ENCODE peak calls at places on chromosomes 4 and X, in nine cellular contexts. One of them, this sample, is unnamed.

GRCh38 chrX:139971394-139971749 is 6.1 kb upstream of the CXorf66 start:
- DNase-seq in HuH-7.5: no peak
- DNase-seq in activated effector memory CD4-positive, alpha-beta T cell treated with Interleukin-2 at 50 U/mL for 16 hours: no peak
- DNase-seq in Caki2: no peak
- DNase-seq in ascending aorta: no peak
- DNase-seq in effector memory CD4-positive, alpha-beta T cell: no peak
- DNase-seq in NCI-H1694 treated with DMSO at 0.1 percent for 48 hours: no peak
- DNase-seq in A673: peak; percentile 92
- DNase-seq in HCT116: no peak
- DNase-seq in this sample: no peak

GRCh38 chr4:156898373-156899117 is 73.1 kb downstream of the PDGFC start:
- DNase-seq in ascending aorta: no peak
- DNase-seq in activated effector memory CD4-positive, alpha-beta T cell treated with Interleukin-2 at 50 U/mL for 16 hours: no peak
- DNase-seq in NCI-H1694 treated with DMSO at 0.1 percent for 48 hours: no peak
- DNase-seq in A673: peak; percentile 39
- DNase-seq in effector memory CD4-positive, alpha-beta T cell: no peak
- DNase-seq in Caki2: no peak
- DNase-seq in HCT116: no peak
- DNase-seq in HuH-7.5: no peak
- DNase-seq in this sample: no peak

GRCh38 chr4:78360466-78360865 is 191.1 kb upstream of the ANXA3 start:
- DNase-seq in HuH-7.5: no peak
- DNase-seq in A673: no peak
- DNase-seq in activated effector memory CD4-positive, alpha-beta T cell treated with Interleukin-2 at 50 U/mL for 16 hours: no peak
- DNase-seq in Caki2: no peak
- DNase-seq in NCI-H1694 treated with DMSO at 0.1 percent for 48 hours: no peak
- DNase-seq in ascending aorta: no peak
- DNase-seq in effector memory CD4-positive, alpha-beta T cell: no peak
- DNase-seq in HCT116: no peak
- DNase-seq in this sample: no peak

GRCh38 chrX:39998636-39999406 is 98.9 kb downstream of the BCOR start:
- DNase-seq in A673: no peak
- DNase-seq in NCI-H1694 treated with DMSO at 0.1 percent for 48 hours: no peak
- DNase-seq in Caki2: no peak
- DNase-seq in HuH-7.5: no peak
- DNase-seq in ascending aorta: no peak
- DNase-seq in effector memory CD4-positive, alpha-beta T cell: no peak
- DNase-seq in activated effector memory CD4-positive, alpha-beta T cell treated with Interleukin-2 at 50 U/mL for 16 hours: no peak
- DNase-seq in HCT116: no peak
- DNase-seq in this sample: no peak

GRCh38 chr4:93760284-93760683 is 68.3 kb upstream of the ATOH1 start:
- DNase-seq in HuH-7.5: no peak
- DNase-seq in HCT116: no peak
- DNase-seq in NCI-H1694 treated with DMSO at 0.1 percent for 48 hours: no peak
- DNase-seq in activated effector memory CD4-positive, alpha-beta T cell treated with Interleukin-2 at 50 U/mL for 16 hours: no peak
- DNase-seq in effector memory CD4-positive, alpha-beta T cell: no peak
- DNase-seq in Caki2: no peak
- DNase-seq in ascending aorta: no peak
- DNase-seq in A673: no peak
- DNase-seq in this sample: no peak

GRCh38 chr4:26242451-26242850 is 78.4 kb upstream of the RBPJ start:
- DNase-seq in HuH-7.5: no peak
- DNase-seq in HCT116: no peak
- DNase-seq in Caki2: peak; percentile 21
- DNase-seq in A673: no peak
- DNase-seq in NCI-H1694 treated with DMSO at 0.1 percent for 48 hours: no peak
- DNase-seq in ascending aorta: no peak
- DNase-seq in activated effector memory CD4-positive, alpha-beta T cell treated with Interleukin-2 at 50 U/mL for 16 hours: no peak
- DNase-seq in effector memory CD4-positive, alpha-beta T cell: no peak
- DNase-seq in this sample: no peak

GRCh38 chr4:168631241-168632151 is 134.6 kb downstream of the PALLD start:
- DNase-seq in A673: peak; percentile 87
- DNase-seq in NCI-H1694 treated with DMSO at 0.1 percent for 48 hours: peak; percentile 45
- DNase-seq in HCT116: no peak
- DNase-seq in ascending aorta: peak; percentile 73
- DNase-seq in HuH-7.5: peak; percentile 60
- DNase-seq in effector memory CD4-positive, alpha-beta T cell: no peak
- DNase-seq in activated effector memory CD4-positive, alpha-beta T cell treated with Interleukin-2 at 50 U/mL for 16 hours: no peak
- DNase-seq in Caki2: peak; percentile 66
- DNase-seq in this sample: no peak

GRCh38 chr4:110266136-110266535 is 67.7 kb upstream of the ELOVL6 start:
- DNase-seq in Caki2: no peak
- DNase-seq in ascending aorta: no peak
- DNase-seq in NCI-H1694 treated with DMSO at 0.1 percent for 48 hours: no peak
- DNase-seq in HCT116: no peak
- DNase-seq in HuH-7.5: no peak
- DNase-seq in effector memory CD4-positive, alpha-beta T cell: no peak
- DNase-seq in activated effector memory CD4-positive, alpha-beta T cell treated with Interleukin-2 at 50 U/mL for 16 hours: no peak
- DNase-seq in A673: no peak
- DNase-seq in this sample: no peak

GRCh38 chr4:130712038-130712437 is 1616.1 kb downstream of the C4orf33 start:
- DNase-seq in ascending aorta: no peak
- DNase-seq in A673: peak; percentile 50
- DNase-seq in HuH-7.5: no peak
- DNase-seq in HCT116: no peak
- DNase-seq in effector memory CD4-positive, alpha-beta T cell: no peak
- DNase-seq in Caki2: no peak
- DNase-seq in NCI-H1694 treated with DMSO at 0.1 percent for 48 hours: no peak
- DNase-seq in activated effector memory CD4-positive, alpha-beta T cell treated with Interleukin-2 at 50 U/mL for 16 hours: no peak
- DNase-seq in this sample: no peak

GRCh38 chrX:149829751-149830191 is 48.0 kb downstream of the MAGEA9 start:
- DNase-seq in Caki2: no peak
- DNase-seq in HCT116: no peak
- DNase-seq in ascending aorta: no peak
- DNase-seq in effector memory CD4-positive, alpha-beta T cell: peak; percentile 24
- DNase-seq in activated effector memory CD4-positive, alpha-beta T cell treated with Interleukin-2 at 50 U/mL for 16 hours: no peak
- DNase-seq in A673: no peak
- DNase-seq in NCI-H1694 treated with DMSO at 0.1 percent for 48 hours: no peak
- DNase-seq in HuH-7.5: no peak
- DNase-seq in this sample: no peak

GRCh38 chr4:109559625-109559982 is 442 bp upstream of the MCUB start:
- DNase-seq in Caki2: no peak
- DNase-seq in NCI-H1694 treated with DMSO at 0.1 percent for 48 hours: no peak
- DNase-seq in HuH-7.5: peak; percentile 33
- DNase-seq in A673: no peak
- DNase-seq in activated effector memory CD4-positive, alpha-beta T cell treated with Interleukin-2 at 50 U/mL for 16 hours: no peak
- DNase-seq in HCT116: no peak
- DNase-seq in effector memory CD4-positive, alpha-beta T cell: no peak
- DNase-seq in ascending aorta: peak; percentile 65
- DNase-seq in this sample: no peak

GRCh38 chr4:11805837-11806236 is 377.1 kb upstream of the HS3ST1 start:
- DNase-seq in ascending aorta: no peak
- DNase-seq in HuH-7.5: no peak
- DNase-seq in HCT116: peak; percentile 53
- DNase-seq in Caki2: peak; percentile 6
- DNase-seq in A673: peak; percentile 2
- DNase-seq in effector memory CD4-positive, alpha-beta T cell: no peak
- DNase-seq in NCI-H1694 treated with DMSO at 0.1 percent for 48 hours: peak; percentile 49
- DNase-seq in activated effector memory CD4-positive, alpha-beta T cell treated with Interleukin-2 at 50 U/mL for 16 hours: no peak
- DNase-seq in this sample: peak; percentile 3

GRCh38 chr4:40190880-40191815 is 5.7 kb upstream of the RHOH start:
- DNase-seq in activated effector memory CD4-positive, alpha-beta T cell treated with Interleukin-2 at 50 U/mL for 16 hours: no peak
- DNase-seq in Caki2: no peak
- DNase-seq in NCI-H1694 treated with DMSO at 0.1 percent for 48 hours: no peak
- DNase-seq in HuH-7.5: no peak
- DNase-seq in ascending aorta: no peak
- DNase-seq in effector memory CD4-positive, alpha-beta T cell: no peak
- DNase-seq in A673: peak; percentile 60
- DNase-seq in HCT116: no peak
- DNase-seq in this sample: peak; percentile 81

GRCh38 chrX:39749728-39750127 is 348.0 kb downstream of the BCOR start:
- DNase-seq in HuH-7.5: no peak
- DNase-seq in HCT116: no peak
- DNase-seq in Caki2: no peak
- DNase-seq in NCI-H1694 treated with DMSO at 0.1 percent for 48 hours: no peak
- DNase-seq in activated effector memory CD4-positive, alpha-beta T cell treated with Interleukin-2 at 50 U/mL for 16 hours: no peak
- DNase-seq in effector memory CD4-positive, alpha-beta T cell: no peak
- DNase-seq in A673: no peak
- DNase-seq in ascending aorta: no peak
- DNase-seq in this sample: no peak

GRCh38 chr4:23966720-23967119 is 76.9 kb upstream of the PPARGC1A start:
- DNase-seq in NCI-H1694 treated with DMSO at 0.1 percent for 48 hours: no peak
- DNase-seq in ascending aorta: no peak
- DNase-seq in activated effector memory CD4-positive, alpha-beta T cell treated with Interleukin-2 at 50 U/mL for 16 hours: no peak
- DNase-seq in effector memory CD4-positive, alpha-beta T cell: no peak
- DNase-seq in Caki2: no peak
- DNase-seq in HuH-7.5: no peak
- DNase-seq in HCT116: no peak
- DNase-seq in A673: peak; percentile 3
- DNase-seq in this sample: no peak

GRCh38 chr4:616911-617643 is 8.3 kb upstream of the PDE6B start:
- DNase-seq in Caki2: no peak
- DNase-seq in HuH-7.5: no peak
- DNase-seq in NCI-H1694 treated with DMSO at 0.1 percent for 48 hours: no peak
- DNase-seq in effector memory CD4-positive, alpha-beta T cell: no peak
- DNase-seq in ascending aorta: peak; percentile 42
- DNase-seq in A673: no peak
- DNase-seq in activated effector memory CD4-positive, alpha-beta T cell treated with Interleukin-2 at 50 U/mL for 16 hours: no peak
- DNase-seq in HCT116: no peak
- DNase-seq in this sample: no peak

GRCh38 chrX:55119271-55119670 is 30.5 kb downstream of the PAGE2 start:
- DNase-seq in Caki2: no peak
- DNase-seq in A673: no peak
- DNase-seq in HCT116: no peak
- DNase-seq in effector memory CD4-positive, alpha-beta T cell: no peak
- DNase-seq in ascending aorta: no peak
- DNase-seq in HuH-7.5: no peak
- DNase-seq in activated effector memory CD4-positive, alpha-beta T cell treated with Interleukin-2 at 50 U/mL for 16 hours: no peak
- DNase-seq in NCI-H1694 treated with DMSO at 0.1 percent for 48 hours: no peak
- DNase-seq in this sample: no peak

GRCh38 chrX:3468031-3468430 is 121.6 kb upstream of the MXRA5 start:
- DNase-seq in Caki2: no peak
- DNase-seq in ascending aorta: no peak
- DNase-seq in A673: no peak
- DNase-seq in NCI-H1694 treated with DMSO at 0.1 percent for 48 hours: no peak
- DNase-seq in activated effector memory CD4-positive, alpha-beta T cell treated with Interleukin-2 at 50 U/mL for 16 hours: no peak
- DNase-seq in HuH-7.5: no peak
- DNase-seq in HCT116: no peak
- DNase-seq in effector memory CD4-positive, alpha-beta T cell: no peak
- DNase-seq in this sample: no peak

GRCh38 chr4:127251423-127251822 is 381.3 kb upstream of the INTU start:
- DNase-seq in HCT116: no peak
- DNase-seq in Caki2: no peak
- DNase-seq in HuH-7.5: no peak
- DNase-seq in A673: peak; percentile 66
- DNase-seq in NCI-H1694 treated with DMSO at 0.1 percent for 48 hours: no peak
- DNase-seq in ascending aorta: no peak
- DNase-seq in effector memory CD4-positive, alpha-beta T cell: no peak
- DNase-seq in activated effector memory CD4-positive, alpha-beta T cell treated with Interleukin-2 at 50 U/mL for 16 hours: no peak
- DNase-seq in this sample: no peak

GRCh38 chrX:85052636-85053343 is 49.1 kb downstream of the APOOL start:
- DNase-seq in Caki2: no peak
- DNase-seq in effector memory CD4-positive, alpha-beta T cell: no peak
- DNase-seq in activated effector memory CD4-positive, alpha-beta T cell treated with Interleukin-2 at 50 U/mL for 16 hours: no peak
- DNase-seq in A673: peak; percentile 25
- DNase-seq in HuH-7.5: no peak
- DNase-seq in HCT116: peak; percentile 15
- DNase-seq in ascending aorta: no peak
- DNase-seq in NCI-H1694 treated with DMSO at 0.1 percent for 48 hours: peak; percentile 1
- DNase-seq in this sample: no peak